ENCODE peak calls at places on chromosomes 12 and 14, in seven cellular contexts. F, Q, E, B, K, G and Y are unnamed samples.

GRCh38 chr14:57085801-57086200 is 182.9 kb downstream of the EXOC5 start:
- DNase-seq in G (no peak), E (no peak), K (no peak), Q (no peak), F (no peak), B (no peak), Y (no peak)

GRCh38 chr12:72388322-72388721 is 116.2 kb downstream of the TRHDE start:
- DNase-seq in F (no peak), Q (no peak), G (no peak), E (no peak), K (no peak), B (no peak), Y (no peak)

GRCh38 chr12:124436366-124436765 is 131.0 kb downstream of the NCOR2 start:
- DNase-seq in F (no peak), E (no peak), K (no peak), B (no peak), G (no peak), Q (peak), Y (no peak)

GRCh38 chr12:57868870-57869609 is 22.5 kb upstream of the CTDSP2 start:
- DNase-seq in K (no peak), G (peak), F (no peak), B (no peak), Q (no peak), E (no peak), Y (no peak)

GRCh38 chr14:104680806-104681688 is 8.4 kb upstream of the INF2 start:
- DNase-seq in B (no peak), K (no peak), Q (peak), G (peak), F (no peak), E (peak), Y (no peak)

GRCh38 chr12:106135781-106136180 is 3.0 kb downstream of the NUAK1 start:
- DNase-seq in F (no peak), G (no peak), Q (no peak), E (no peak), B (no peak), K (no peak), Y (no peak)

GRCh38 chr12:130139971-130140547 is 22.2 kb upstream of the FZD10 start:
- DNase-seq in G (no peak), E (no peak), F (no peak), K (no peak), B (no peak), Q (no peak), Y (no peak)

GRCh38 chr12:6452908-6453630 is 1.2 kb downstream of the TAPBPL start:
- DNase-seq in B (no peak), F (no peak), E (no peak), G (no peak), K (no peak), Q (no peak), Y (no peak)

GRCh38 chr12:91633734-91634357 is 451.2 kb upstream of the DCN start:
- DNase-seq in K (no peak), E (no peak), F (no peak), Q (no peak), G (no peak), B (no peak), Y (no peak)

GRCh38 chr14:65948302-65948701 is 535.8 kb downstream of the FUT8 start:
- DNase-seq in B (no peak), F (no peak), Q (no peak), G (no peak), K (no peak), E (no peak), Y (no peak)